ENCODE peak calls at places on chromosomes 7 and 10, in five cellular contexts. R, E, A, T and S are unnamed samples.

GRCh38 chr7:148772297-148773089 is 73.8 kb downstream of the CUL1 start:
- DNase-seq in T (no peak), E (no peak), A (no peak), R (no peak), S (no peak)

GRCh38 chr10:30247704-30248103 is 101.4 kb downstream of the MTPAP start:
- DNase-seq in T (no peak), A (no peak), E (no peak), R (no peak), S (no peak)

GRCh38 chr10:59064759-59065498 is 111.5 kb upstream of the PHYHIPL start:
- DNase-seq in A (no peak), R (no peak), E (no peak), T (no peak), S (no peak)

GRCh38 chr7:81926154-81926553 is 156.3 kb upstream of the HGF start:
- DNase-seq in E (no peak), R (no peak), A (no peak), T (no peak), S (no peak)

GRCh38 chr7:83410989-83411591 is 237.8 kb downstream of the SEMA3E start:
- DNase-seq in T (peak; percentile 18), A (peak; percentile 26), R (no peak), E (no peak), S (no peak)

GRCh38 chr10:119896937-119897336 is 4.4 kb downstream of the SEC23IP start:
- DNase-seq in E (no peak), R (no peak), T (no peak), A (peak; percentile 87), S (no peak)

GRCh38 chr10:90966146-90966545 is 45.3 kb upstream of the ANKRD1 start:
- DNase-seq in R (no peak), A (no peak), E (no peak), T (no peak), S (no peak)

GRCh38 chr10:84424731-84425165 is 96.4 kb downstream of the CCSER2 start:
- DNase-seq in R (peak; percentile 84), A (peak; percentile 90), E (no peak), T (no peak), S (no peak)

GRCh38 chr10:79260803-79261740 is 86.2 kb upstream of the PPIF start:
- DNase-seq in A (peak; percentile 43), R (no peak), T (no peak), E (no peak), S (no peak)

GRCh38 chr10:51073461-51074237 is 638 bp upstream of the PRKG1 start:
- DNase-seq in R (no peak), T (peak; percentile 13), E (no peak), A (peak; percentile 37), S (no peak)
- TF ChIP-seq CTCF in R (no peak), T (no peak), E (no peak), A (no peak), S (no peak)

DNA sequence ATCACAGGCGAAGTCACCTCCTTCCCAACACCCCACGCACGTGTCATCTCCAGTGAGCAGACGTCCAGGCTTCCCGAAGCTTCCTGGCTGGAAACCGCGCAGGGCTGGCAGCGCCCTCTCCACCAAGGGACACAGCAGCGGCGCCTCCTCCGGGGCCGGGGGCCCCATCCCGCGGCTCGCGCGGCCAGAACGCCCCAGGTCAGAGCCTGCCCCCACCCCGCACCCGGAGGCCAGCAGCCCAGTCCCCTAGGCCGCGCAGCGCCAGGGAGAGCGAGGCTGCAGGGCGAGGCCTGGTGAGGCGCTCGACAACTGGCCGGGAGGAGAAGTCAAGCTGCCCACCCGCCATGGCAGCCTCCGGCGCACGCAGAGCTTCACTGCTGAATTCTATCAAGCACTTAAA is 247.0 kb downstream of the SEMA3D start:
- DNase-seq in E (no peak), T (no peak), R (no peak), A (no peak), S (no peak)
- TF ChIP-seq CTCF in E (no peak), T (no peak), R (no peak), A (no peak), S (no peak)

GRCh38 chr7:40599836-40600235 is 465.0 kb downstream of the SUGCT start:
- DNase-seq in A (no peak), E (no peak), R (no peak), T (no peak), S (no peak)

GRCh38 chr7:40608321-40609075 is 473.7 kb downstream of the SUGCT start:
- DNase-seq in T (no peak), R (no peak), A (no peak), E (no peak), S (no peak)

GRCh38 chr7:40598915-40599314 is 464.1 kb downstream of the SUGCT start:
- DNase-seq in T (no peak), E (no peak), R (no peak), A (no peak), S (no peak)

GRCh38 chr7:40604601-40605438 is 470.0 kb downstream of the SUGCT start:
- DNase-seq in R (no peak), E (no peak), A (peak; percentile 58), T (peak; percentile 56), S (no peak)
- TF ChIP-seq CTCF in R (peak; percentile 23), E (peak; percentile 79), A (peak; percentile 62), T (peak; percentile 73), S (no peak)

DNA sequence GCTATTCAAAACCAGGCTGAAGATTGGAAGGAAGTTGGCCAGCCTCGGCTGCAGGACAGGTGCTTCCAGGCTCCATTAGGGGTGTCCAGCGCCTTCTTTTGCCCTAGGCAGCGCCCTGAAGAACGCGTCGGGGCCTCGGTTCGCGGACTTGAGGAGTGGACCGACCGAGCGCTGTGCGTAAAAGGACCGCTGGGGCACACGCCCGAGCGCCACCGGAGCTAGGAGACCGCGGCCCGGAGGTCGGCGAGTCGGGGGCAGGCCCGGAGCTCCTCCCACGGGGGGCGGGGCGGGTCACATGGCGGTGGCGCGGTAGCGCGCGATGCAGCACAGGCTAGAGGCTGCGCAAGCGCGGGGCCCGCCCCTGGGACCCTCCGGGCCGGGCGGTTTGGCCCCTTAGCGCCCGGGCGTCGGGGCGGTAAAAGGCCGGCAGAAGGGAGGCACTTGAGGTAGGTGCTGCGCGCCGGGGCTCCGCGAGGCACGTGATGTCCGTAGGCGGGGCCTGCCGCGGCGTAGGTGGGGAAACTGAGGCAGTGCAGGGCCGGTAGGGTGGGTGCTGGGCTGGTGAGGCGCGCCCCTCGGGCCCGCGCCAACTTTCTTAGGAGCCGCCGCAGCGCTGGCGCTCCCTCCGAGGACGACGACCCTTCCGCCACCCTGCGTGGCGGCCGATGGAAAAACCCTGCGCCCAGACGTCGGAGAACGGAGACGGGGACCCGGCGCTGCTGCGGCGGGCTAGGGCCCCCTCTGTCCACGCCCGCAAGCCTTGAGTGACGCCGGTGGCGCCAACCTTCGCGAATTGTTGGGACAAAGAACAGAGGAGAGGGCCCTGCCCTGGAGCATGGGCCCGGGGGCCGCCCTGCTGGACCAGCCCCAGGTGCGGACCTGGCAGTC is at the start of gene PRXL2A:
- DNase-seq in R (peak; percentile 84), E (no peak), T (peak; percentile 95), A (peak; percentile 81), S (peak; percentile 57)
- TF ChIP-seq CTCF in R (no peak), E (no peak), T (peak; percentile 22), A (no peak), S (no peak)